ENCODE peak calls at places on chromosomes 12 and 14, in ten cellular contexts. One of them, this sample, is unnamed.

GRCh38 chr14:35965425-35965824 is 139.3 kb downstream of the BRMS1L start:
- DNase-seq in A549: no peak
- DNase-seq in AG04450: no peak
- DNase-seq in tibial artery: no peak
- DNase-seq in breast epithelium: no peak
- DNase-seq in CD8-positive, alpha-beta memory T cell: no peak
- DNase-seq in endothelial cell of umbilical vein: no peak
- DNase-seq in neuronal stem cell: no peak
- DNase-seq in upper lobe of left lung: no peak
- DNase-seq in IMR-90: no peak
- DNase-seq in this sample: no peak

GRCh38 chr14:67517083-67517482 is 16.0 kb upstream of the PLEKHH1 start:
- DNase-seq in A549: no peak
- DNase-seq in AG04450: no peak
- DNase-seq in tibial artery: no peak
- DNase-seq in breast epithelium: no peak
- DNase-seq in CD8-positive, alpha-beta memory T cell: no peak
- DNase-seq in endothelial cell of umbilical vein: no peak
- DNase-seq in neuronal stem cell: no peak
- DNase-seq in upper lobe of left lung: no peak
- DNase-seq in IMR-90: no peak
- DNase-seq in this sample: no peak

GRCh38 chr12:49784756-49785409 is 43.3 kb downstream of the NCKAP5L start:
- DNase-seq in A549: no peak
- DNase-seq in AG04450: no peak
- DNase-seq in tibial artery: no peak
- DNase-seq in breast epithelium: no peak
- DNase-seq in CD8-positive, alpha-beta memory T cell: peak
- DNase-seq in endothelial cell of umbilical vein: peak
- DNase-seq in neuronal stem cell: no peak
- DNase-seq in upper lobe of left lung: no peak
- DNase-seq in IMR-90: peak
- DNase-seq in this sample: no peak

GRCh38 chr14:101557811-101558738 is 3.2 kb upstream of the DIO3 start:
- DNase-seq in A549: no peak
- DNase-seq in AG04450: no peak
- DNase-seq in tibial artery: peak
- DNase-seq in breast epithelium: no peak
- DNase-seq in CD8-positive, alpha-beta memory T cell: no peak
- DNase-seq in endothelial cell of umbilical vein: no peak
- DNase-seq in neuronal stem cell: no peak
- DNase-seq in upper lobe of left lung: no peak
- DNase-seq in IMR-90: no peak
- DNase-seq in this sample: no peak

GRCh38 chr14:65137648-65138317 is 35.5 kb upstream of the MAX start:
- DNase-seq in A549: no peak
- DNase-seq in AG04450: no peak
- DNase-seq in tibial artery: no peak
- DNase-seq in breast epithelium: peak
- DNase-seq in CD8-positive, alpha-beta memory T cell: no peak
- DNase-seq in endothelial cell of umbilical vein: no peak
- DNase-seq in neuronal stem cell: no peak
- DNase-seq in upper lobe of left lung: no peak
- DNase-seq in IMR-90: peak
- DNase-seq in this sample: no peak

GRCh38 chr12:50401383-50402155 is 884 bp downstream of the LARP4 start:
- DNase-seq in A549: no peak
- DNase-seq in AG04450: no peak
- DNase-seq in tibial artery: no peak
- DNase-seq in breast epithelium: no peak
- DNase-seq in CD8-positive, alpha-beta memory T cell: no peak
- DNase-seq in endothelial cell of umbilical vein: peak
- DNase-seq in neuronal stem cell: peak
- DNase-seq in upper lobe of left lung: peak
- DNase-seq in IMR-90: peak
- DNase-seq in this sample: no peak

GRCh38 chr12:911191-911826 is 38.2 kb downstream of the RAD52 start:
- DNase-seq in A549: no peak
- DNase-seq in AG04450: no peak
- DNase-seq in tibial artery: no peak
- DNase-seq in breast epithelium: no peak
- DNase-seq in CD8-positive, alpha-beta memory T cell: no peak
- DNase-seq in endothelial cell of umbilical vein: peak
- DNase-seq in neuronal stem cell: no peak
- DNase-seq in upper lobe of left lung: peak
- DNase-seq in IMR-90: no peak
- DNase-seq in this sample: no peak

GRCh38 chr12:24948816-24949722 is at the start of gene BCAT1:
- DNase-seq in A549: peak
- DNase-seq in AG04450: peak
- DNase-seq in tibial artery: peak
- DNase-seq in breast epithelium: no peak
- DNase-seq in CD8-positive, alpha-beta memory T cell: peak
- DNase-seq in endothelial cell of umbilical vein: peak
- DNase-seq in neuronal stem cell: peak
- DNase-seq in upper lobe of left lung: peak
- DNase-seq in IMR-90: peak
- DNase-seq in this sample: no peak

GRCh38 chr12:1848741-1849140 is 28.4 kb downstream of the LRTM2 start:
- DNase-seq in A549: no peak
- DNase-seq in AG04450: no peak
- DNase-seq in tibial artery: peak
- DNase-seq in breast epithelium: no peak
- DNase-seq in CD8-positive, alpha-beta memory T cell: no peak
- DNase-seq in endothelial cell of umbilical vein: no peak
- DNase-seq in neuronal stem cell: no peak
- DNase-seq in upper lobe of left lung: peak
- DNase-seq in IMR-90: no peak
- DNase-seq in this sample: no peak

GRCh38 chr12:47222960-47223847 is 143.4 kb upstream of the AMIGO2 start:
- DNase-seq in A549: no peak
- DNase-seq in AG04450: no peak
- DNase-seq in tibial artery: no peak
- DNase-seq in breast epithelium: no peak
- DNase-seq in CD8-positive, alpha-beta memory T cell: no peak
- DNase-seq in endothelial cell of umbilical vein: no peak
- DNase-seq in neuronal stem cell: no peak
- DNase-seq in upper lobe of left lung: no peak
- DNase-seq in IMR-90: no peak
- DNase-seq in this sample: no peak

GRCh38 chr14:54252072-54252730 is 144.6 kb upstream of the CDKN3 start:
- DNase-seq in A549: peak
- DNase-seq in AG04450: peak
- DNase-seq in tibial artery: no peak
- DNase-seq in breast epithelium: peak
- DNase-seq in CD8-positive, alpha-beta memory T cell: no peak
- DNase-seq in endothelial cell of umbilical vein: no peak
- DNase-seq in neuronal stem cell: no peak
- DNase-seq in upper lobe of left lung: no peak
- DNase-seq in IMR-90: peak
- DNase-seq in this sample: peak

GRCh38 chr12:11015775-11016430 is 6.5 kb downstream of the TAS2R19 start:
- DNase-seq in A549: no peak
- DNase-seq in AG04450: no peak
- DNase-seq in tibial artery: no peak
- DNase-seq in breast epithelium: no peak
- DNase-seq in CD8-positive, alpha-beta memory T cell: no peak
- DNase-seq in endothelial cell of umbilical vein: peak
- DNase-seq in neuronal stem cell: no peak
- DNase-seq in upper lobe of left lung: no peak
- DNase-seq in IMR-90: no peak
- DNase-seq in this sample: no peak

GRCh38 chr12:3752096-3752709 is 706 bp downstream of the CRACR2A start:
- DNase-seq in A549: no peak
- DNase-seq in AG04450: no peak
- DNase-seq in tibial artery: no peak
- DNase-seq in breast epithelium: peak
- DNase-seq in CD8-positive, alpha-beta memory T cell: peak
- DNase-seq in endothelial cell of umbilical vein: peak
- DNase-seq in neuronal stem cell: no peak
- DNase-seq in upper lobe of left lung: peak
- DNase-seq in IMR-90: no peak
- DNase-seq in this sample: no peak
- H3K27ac ChIP-seq in A549: no peak
- H3K27ac ChIP-seq in AG04450: no peak
- H3K27ac ChIP-seq in tibial artery: no peak
- H3K27ac ChIP-seq in breast epithelium: peak
- H3K27ac ChIP-seq in CD8-positive, alpha-beta memory T cell: peak
- H3K27ac ChIP-seq in endothelial cell of umbilical vein: peak
- H3K27ac ChIP-seq in neuronal stem cell: no peak
- H3K27ac ChIP-seq in upper lobe of left lung: peak
- H3K27ac ChIP-seq in IMR-90: no peak
- H3K27ac ChIP-seq in this sample: no peak

DNA sequence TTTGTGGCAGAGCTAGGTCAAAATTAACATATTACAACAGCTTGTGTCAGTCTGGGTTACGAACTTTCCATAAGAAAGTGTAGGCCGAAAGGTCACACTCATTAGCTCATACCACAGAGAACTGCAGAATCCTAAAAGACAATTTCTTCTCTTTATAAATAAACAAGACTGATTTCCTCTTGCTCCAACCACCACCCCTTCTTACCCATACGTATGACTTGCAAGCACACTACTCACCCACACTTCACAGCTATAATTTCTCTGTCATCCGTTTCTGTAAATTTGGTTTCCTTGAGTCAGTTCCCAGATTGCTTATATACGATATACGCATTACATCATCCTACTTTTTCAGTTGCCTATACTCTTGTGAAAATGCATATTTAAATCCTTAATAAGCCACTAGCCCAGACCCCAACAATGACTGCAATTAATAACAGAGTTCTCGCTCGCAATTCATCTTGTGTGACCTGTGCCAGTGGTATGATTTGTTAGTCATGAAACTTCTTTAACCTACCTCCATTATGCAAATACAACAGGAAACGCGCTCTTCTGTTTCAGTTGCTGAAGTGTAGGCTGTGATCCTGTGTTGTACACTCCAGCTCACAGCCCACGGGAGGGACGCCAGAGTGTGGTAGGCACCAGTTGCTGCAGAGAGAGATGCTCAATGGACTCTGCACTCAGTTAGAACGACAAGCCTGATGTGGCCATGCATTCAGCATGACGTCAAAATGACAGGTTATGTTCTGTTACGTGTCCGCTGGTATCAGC is 417.6 kb downstream of the PDZRN4 start:
- DNase-seq in A549: no peak
- DNase-seq in AG04450: no peak
- DNase-seq in tibial artery: no peak
- DNase-seq in breast epithelium: no peak
- DNase-seq in CD8-positive, alpha-beta memory T cell: no peak
- DNase-seq in endothelial cell of umbilical vein: no peak
- DNase-seq in neuronal stem cell: no peak
- DNase-seq in upper lobe of left lung: no peak
- DNase-seq in IMR-90: peak
- DNase-seq in this sample: no peak
- H3K27ac ChIP-seq in A549: no peak
- H3K27ac ChIP-seq in AG04450: no peak
- H3K27ac ChIP-seq in tibial artery: no peak
- H3K27ac ChIP-seq in breast epithelium: no peak
- H3K27ac ChIP-seq in CD8-positive, alpha-beta memory T cell: no peak
- H3K27ac ChIP-seq in endothelial cell of umbilical vein: no peak
- H3K27ac ChIP-seq in neuronal stem cell: no peak
- H3K27ac ChIP-seq in upper lobe of left lung: no peak
- H3K27ac ChIP-seq in IMR-90: no peak
- H3K27ac ChIP-seq in this sample: no peak

GRCh38 chr14:77204457-77204796 is 22.8 kb downstream of the TMEM63C start:
- DNase-seq in A549: no peak
- DNase-seq in AG04450: no peak
- DNase-seq in tibial artery: no peak
- DNase-seq in breast epithelium: peak
- DNase-seq in CD8-positive, alpha-beta memory T cell: no peak
- DNase-seq in endothelial cell of umbilical vein: no peak
- DNase-seq in neuronal stem cell: no peak
- DNase-seq in upper lobe of left lung: no peak
- DNase-seq in IMR-90: no peak
- DNase-seq in this sample: no peak

GRCh38 chr14:77205566-77205965 is 24.0 kb downstream of the TMEM63C start:
- DNase-seq in A549: no peak
- DNase-seq in AG04450: no peak
- DNase-seq in tibial artery: no peak
- DNase-seq in breast epithelium: no peak
- DNase-seq in CD8-positive, alpha-beta memory T cell: no peak
- DNase-seq in endothelial cell of umbilical vein: no peak
- DNase-seq in neuronal stem cell: no peak
- DNase-seq in upper lobe of left lung: no peak
- DNase-seq in IMR-90: no peak
- DNase-seq in this sample: no peak

GRCh38 chr14:77201696-77202095 is 20.1 kb downstream of the TMEM63C start:
- DNase-seq in A549: no peak
- DNase-seq in AG04450: no peak
- DNase-seq in tibial artery: no peak
- DNase-seq in breast epithelium: no peak
- DNase-seq in CD8-positive, alpha-beta memory T cell: no peak
- DNase-seq in endothelial cell of umbilical vein: no peak
- DNase-seq in neuronal stem cell: no peak
- DNase-seq in upper lobe of left lung: no peak
- DNase-seq in IMR-90: no peak
- DNase-seq in this sample: no peak

GRCh38 chr14:77204907-77205306 is 23.3 kb downstream of the TMEM63C start:
- DNase-seq in A549: no peak
- DNase-seq in AG04450: no peak
- DNase-seq in tibial artery: no peak
- DNase-seq in breast epithelium: no peak
- DNase-seq in CD8-positive, alpha-beta memory T cell: no peak
- DNase-seq in endothelial cell of umbilical vein: no peak
- DNase-seq in neuronal stem cell: no peak
- DNase-seq in upper lobe of left lung: no peak
- DNase-seq in IMR-90: no peak
- DNase-seq in this sample: no peak

GRCh38 chr14:77203611-77204456 is 22.2 kb downstream of the TMEM63C start:
- DNase-seq in A549: no peak
- DNase-seq in AG04450: no peak
- DNase-seq in tibial artery: no peak
- DNase-seq in breast epithelium: peak
- DNase-seq in CD8-positive, alpha-beta memory T cell: no peak
- DNase-seq in endothelial cell of umbilical vein: no peak
- DNase-seq in neuronal stem cell: no peak
- DNase-seq in upper lobe of left lung: no peak
- DNase-seq in IMR-90: no peak
- DNase-seq in this sample: no peak
- H3K27ac ChIP-seq in A549: no peak
- H3K27ac ChIP-seq in AG04450: no peak
- H3K27ac ChIP-seq in tibial artery: no peak
- H3K27ac ChIP-seq in breast epithelium: peak
- H3K27ac ChIP-seq in CD8-positive, alpha-beta memory T cell: no peak
- H3K27ac ChIP-seq in endothelial cell of umbilical vein: no peak
- H3K27ac ChIP-seq in neuronal stem cell: no peak
- H3K27ac ChIP-seq in upper lobe of left lung: no peak
- H3K27ac ChIP-seq in IMR-90: no peak
- H3K27ac ChIP-seq in this sample: no peak

DNA sequence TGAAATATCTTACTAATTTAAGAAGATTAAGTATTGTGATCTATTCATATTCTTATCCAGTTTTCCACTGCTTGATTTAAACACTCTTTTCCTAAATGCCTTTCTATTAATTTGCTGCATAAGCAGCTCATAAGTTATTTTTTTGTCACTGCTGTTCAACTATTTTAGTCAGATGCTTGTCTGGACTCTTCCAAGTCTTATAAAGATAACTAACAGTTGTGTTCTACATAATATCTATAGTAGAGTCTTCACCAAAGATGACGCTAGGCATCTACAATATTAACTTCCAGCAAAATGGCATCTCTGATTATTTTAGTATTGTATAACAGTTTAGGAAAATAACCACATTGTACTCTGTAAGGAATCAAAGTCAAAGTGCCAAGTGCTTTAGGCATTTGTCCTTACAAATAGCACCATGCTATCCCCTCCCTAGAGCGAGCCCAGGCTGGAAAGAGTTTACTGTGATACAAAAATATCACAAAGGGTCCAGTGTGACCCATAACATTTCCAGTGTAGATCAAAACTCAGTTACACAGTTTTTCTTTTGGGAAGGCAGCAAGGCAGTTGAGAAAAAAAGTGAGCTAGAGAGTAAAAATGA is 98.2 kb downstream of the DENND5B start:
- DNase-seq in A549: no peak
- DNase-seq in AG04450: no peak
- DNase-seq in tibial artery: no peak
- DNase-seq in breast epithelium: no peak
- DNase-seq in CD8-positive, alpha-beta memory T cell: no peak
- DNase-seq in endothelial cell of umbilical vein: peak
- DNase-seq in neuronal stem cell: no peak
- DNase-seq in upper lobe of left lung: no peak
- DNase-seq in IMR-90: no peak
- DNase-seq in this sample: no peak
- H3K27ac ChIP-seq in A549: peak
- H3K27ac ChIP-seq in AG04450: no peak
- H3K27ac ChIP-seq in tibial artery: peak
- H3K27ac ChIP-seq in breast epithelium: peak
- H3K27ac ChIP-seq in CD8-positive, alpha-beta memory T cell: no peak
- H3K27ac ChIP-seq in endothelial cell of umbilical vein: peak
- H3K27ac ChIP-seq in neuronal stem cell: no peak
- H3K27ac ChIP-seq in upper lobe of left lung: no peak
- H3K27ac ChIP-seq in IMR-90: no peak
- H3K27ac ChIP-seq in this sample: peak

This sample was measured in epithelial cell of prostate.